ENCODE peak calls at places on chromosomes 6 and 20, in six cellular contexts. G is RPMI7951, R is SK-N-DZ, D is GM10248, K is HL-60, Y is T-helper 1 cell. O is an unnamed sample.

GRCh38 chr6:62775427-62776022 is 435.7 kb upstream of the FKBP1C start:
- DNase-seq in G (no peak), R (peak; percentile 10), D (peak; percentile 24), K (peak; percentile 3), Y (no peak), O (no peak)

GRCh38 chr6:17950095-17950494 is 37.3 kb downstream of the KIF13A start:
- DNase-seq in G (no peak), R (no peak), D (no peak), K (no peak), Y (no peak), O (no peak)

GRCh38 chr20:45118028-45118427 is 3.1 kb upstream of the WFDC5 start:
- DNase-seq in G (no peak), R (no peak), D (no peak), K (no peak), Y (no peak), O (no peak)

GRCh38 chr6:22600059-22600458 is 30.7 kb downstream of the HDGFL1 start:
- DNase-seq in G (no peak), R (no peak), D (no peak), K (no peak), Y (no peak), O (no peak)

GRCh38 chr6:119484598-119484997 is 135.0 kb upstream of the MAN1A1 start:
- DNase-seq in G (peak; percentile 91), R (no peak), D (no peak), K (no peak), Y (no peak), O (no peak)

GRCh38 chr20:2738734-2739398 is 46.3 kb downstream of the EBF4 start:
- DNase-seq in G (no peak), R (no peak), D (no peak), K (no peak), Y (no peak), O (no peak)

GRCh38 chr6:110355727-110356126 is 2.4 kb downstream of the METTL24 start:
- DNase-seq in G (no peak), R (no peak), D (no peak), K (no peak), Y (no peak), O (no peak)

GRCh38 chr20:15945301-15945700 is 627.9 kb downstream of the KIF16B start:
- DNase-seq in G (no peak), R (no peak), D (no peak), K (no peak), Y (no peak), O (no peak)

GRCh38 chr6:46985943-46986342 is 56.2 kb downstream of the ADGRF1 start:
- DNase-seq in G (peak; percentile 76), R (no peak), D (no peak), K (no peak), Y (no peak), O (no peak)

GRCh38 chr6:6962086-6962485 is 145.7 kb upstream of the RREB1 start:
- DNase-seq in G (no peak), R (no peak), D (no peak), K (no peak), Y (no peak), O (no peak)

GRCh38 chr20:47355489-47356219 is 845 bp downstream of the ZMYND8 start:
- DNase-seq in G (no peak), R (no peak), D (no peak), K (no peak), Y (no peak), O (no peak)